ENCODE peak calls at places on chromosomes 7 and 10, in four cellular contexts. Y, H, N and A are unnamed samples.

GRCh38 chr7:333399-333776 is 43.4 kb downstream of the FOXL3 start:
- DNase-seq in Y (no peak), H (no peak), N (no peak), A (no peak)

GRCh38 chr10:86659721-86660438 is 5.5 kb downstream of the OPN4 start:
- DNase-seq in Y (no peak), H (no peak), N (no peak), A (no peak)

GRCh38 chr7:32506266-32507054 is 11.2 kb downstream of the AVL9 start:
- DNase-seq in Y (no peak), H (no peak), N (peak), A (no peak)

GRCh38 chr10:103451871-103452713 is at the start of gene CALHM2:
- DNase-seq in Y (peak), H (no peak), N (peak), A (peak)

GRCh38 chr10:75926763-75927162 is 495.3 kb downstream of the LRMDA start:
- DNase-seq in Y (no peak), H (no peak), N (peak), A (peak)

GRCh38 chr7:35356495-35356894 is 102.6 kb upstream of the TBX20 start:
- DNase-seq in Y (no peak), H (no peak), N (no peak), A (no peak)

GRCh38 chr7:149824301-149824741 is 13.9 kb upstream of the ZNF862 start:
- DNase-seq in Y (no peak), H (no peak), N (no peak), A (no peak)

GRCh38 chr7:12291870-12292269 is 80.8 kb downstream of the TMEM106B start:
- DNase-seq in Y (no peak), H (no peak), N (peak), A (no peak)

GRCh38 chr10:8279598-8279997 is 225.1 kb downstream of the GATA3 start:
- DNase-seq in Y (no peak), H (no peak), N (peak), A (no peak)

DNA sequence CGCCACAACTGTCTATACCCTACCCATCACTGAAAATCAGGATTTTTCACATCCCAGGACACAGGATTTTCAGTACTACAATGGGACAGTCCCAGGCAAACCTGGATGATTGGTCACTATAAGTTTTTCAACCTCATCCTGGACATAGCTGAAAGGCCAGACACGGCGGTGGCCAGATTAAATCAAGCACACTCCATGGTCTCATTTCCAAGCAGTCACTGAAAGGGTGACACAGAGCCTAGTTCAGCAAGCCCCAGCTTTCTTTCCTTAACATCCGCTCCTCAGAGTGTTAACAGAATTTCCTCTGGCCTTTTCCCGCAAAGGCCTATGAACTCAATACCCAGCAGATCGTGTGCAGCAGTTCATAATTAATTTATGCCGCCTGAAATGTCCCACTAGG is 104.1 kb upstream of the NANOS1 start:
- DNase-seq in Y (no peak), H (no peak), N (no peak), A (no peak)
- H3K56ac ChIP-seq in Y (no peak), H (no peak), N (no peak), A (no peak)

GRCh38 chr7:30987178-30987577 is 23.4 kb downstream of the GHRHR start:
- DNase-seq in Y (no peak), H (no peak), N (no peak), A (no peak)
- H4K8ac ChIP-seq in Y (no peak), H (no peak), N (no peak), A (no peak)

DNA sequence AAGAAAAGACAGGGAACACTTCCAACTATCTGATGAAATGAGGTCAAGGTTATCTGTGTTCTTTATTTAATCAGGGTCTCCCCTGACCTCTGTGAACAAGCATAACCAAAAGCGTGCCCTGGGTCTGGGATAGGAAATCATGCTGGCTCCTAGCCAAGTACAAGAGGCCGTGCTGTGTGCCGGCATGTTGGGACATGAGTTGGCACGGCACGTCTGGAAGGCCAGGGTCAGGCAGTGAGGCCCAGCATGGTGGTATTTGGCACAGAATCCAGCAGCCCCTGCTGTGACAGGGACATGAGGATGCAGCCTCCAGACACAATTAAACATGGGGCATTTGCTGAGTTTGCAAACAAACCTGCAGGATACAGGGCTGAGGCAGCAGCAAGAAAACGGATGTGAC is 320.4 kb downstream of the PLXNA4 start:
- DNase-seq in Y (no peak), H (no peak), N (no peak), A (no peak)
- H3K56ac ChIP-seq in Y (no peak), H (no peak), N (no peak), A (no peak)

GRCh38 chr7:16916733-16917132 is 35.0 kb upstream of the AGR3 start:
- DNase-seq in Y (no peak), H (no peak), N (no peak), A (no peak)

GRCh38 chr7:16916111-16916639 is 34.4 kb upstream of the AGR3 start:
- DNase-seq in Y (no peak), H (no peak), N (peak), A (peak)

GRCh38 chr7:16913643-16914042 is 31.9 kb upstream of the AGR3 start:
- DNase-seq in Y (peak), H (no peak), N (no peak), A (peak)

GRCh38 chr7:16915405-16915804 is 33.6 kb upstream of the AGR3 start:
- DNase-seq in Y (no peak), H (no peak), N (peak), A (peak)

GRCh38 chr7:16914771-16915170 is 33.0 kb upstream of the AGR3 start:
- DNase-seq in Y (no peak), H (no peak), N (no peak), A (no peak)
- H4K8ac ChIP-seq in Y (no peak), H (no peak), N (peak), A (no peak)

GRCh38 chr7:151148319-151149259 is 18.9 kb downstream of the GBX1 start:
- DNase-seq in Y (no peak), H (no peak), N (no peak), A (no peak)

GRCh38 chr7:151157645-151158329 is 9.7 kb downstream of the GBX1 start:
- DNase-seq in Y (no peak), H (no peak), N (peak), A (no peak)

GRCh38 chr7:151150388-151150787 is 17.1 kb downstream of the GBX1 start:
- DNase-seq in Y (no peak), H (no peak), N (no peak), A (no peak)

DNA sequence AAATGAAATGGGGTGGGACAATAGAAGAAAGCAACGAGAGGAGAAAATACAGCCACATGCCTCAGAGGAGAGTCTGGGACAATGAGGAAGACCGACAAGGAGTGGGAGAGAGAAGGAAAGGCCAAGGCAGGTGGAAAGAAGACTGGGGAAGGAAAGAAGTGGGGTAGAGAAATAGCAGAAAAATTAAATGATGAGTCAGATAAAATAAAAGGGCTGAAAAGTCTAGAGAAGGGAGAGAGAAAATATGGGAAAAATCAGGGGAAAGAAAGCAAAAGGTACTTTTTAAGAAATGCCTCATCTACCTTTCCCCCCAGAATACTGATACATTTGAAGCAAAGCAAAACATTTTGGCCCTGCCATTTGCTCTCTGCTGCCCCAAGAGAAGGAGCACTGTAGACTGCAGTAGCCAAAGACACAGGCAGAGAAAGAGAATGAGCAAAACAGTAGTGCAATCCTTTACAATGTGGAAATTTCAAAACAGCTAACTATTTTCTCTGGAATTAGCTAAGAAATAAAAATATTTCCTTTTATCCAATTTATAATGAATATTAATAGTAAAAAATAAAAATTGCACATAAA is 14.5 kb downstream of the GBX1 start:
- DNase-seq in Y (no peak), H (no peak), N (no peak), A (no peak)
- H3K56ac ChIP-seq in Y (no peak), H (no peak), N (no peak), A (no peak)

GRCh38 chr10:91000985-91001384 is 80.1 kb upstream of the ANKRD1 start:
- DNase-seq in Y (no peak), H (no peak), N (no peak), A (peak)
- H4K8ac ChIP-seq in Y (no peak), H (no peak), N (no peak), A (no peak)